ENCODE peak calls at places on chromosomes 6 and 20, in seven cellular contexts. One of them, this sample, is unnamed.
A peak's percentile ranks its signal among the peaks of the same experiment; 100 is the strongest.

GRCh38 chr6:37048851-37049734 is 43.6 kb downstream of the FGD2 start:
- DNase-seq in gastrocnemius medialis: no peak
- DNase-seq in psoas muscle: peak; percentile 51
- DNase-seq in WERI-Rb-1: no peak
- DNase-seq in IMR-90: peak; percentile 95
- DNase-seq in keratinocyte: no peak
- DNase-seq in HCT116: no peak
- DNase-seq in this sample: peak; percentile 51

GRCh38 chr6:137173501-137173900 is at the start of gene IL22RA2:
- DNase-seq in gastrocnemius medialis: no peak
- DNase-seq in HCT116: no peak
- DNase-seq in IMR-90: no peak
- DNase-seq in WERI-Rb-1: no peak
- DNase-seq in keratinocyte: no peak
- DNase-seq in psoas muscle: no peak
- DNase-seq in this sample: no peak

GRCh38 chr6:16964553-16965499 is 137.0 kb upstream of the STMND1 start:
- DNase-seq in keratinocyte: no peak
- DNase-seq in IMR-90: peak; percentile 70
- DNase-seq in gastrocnemius medialis: peak; percentile 71
- DNase-seq in psoas muscle: peak; percentile 62
- DNase-seq in HCT116: peak; percentile 39
- DNase-seq in WERI-Rb-1: peak; percentile 98
- DNase-seq in this sample: peak; percentile 66

GRCh38 chr6:16747232-16748027 is 13.8 kb downstream of the ATXN1 start:
- DNase-seq in psoas muscle: no peak
- DNase-seq in HCT116: no peak
- DNase-seq in WERI-Rb-1: no peak
- DNase-seq in IMR-90: peak; percentile 85
- DNase-seq in keratinocyte: no peak
- DNase-seq in gastrocnemius medialis: no peak
- DNase-seq in this sample: no peak

GRCh38 chr6:106422551-106422950 is 62.0 kb downstream of the CRYBG1 start:
- DNase-seq in HCT116: no peak
- DNase-seq in gastrocnemius medialis: no peak
- DNase-seq in WERI-Rb-1: no peak
- DNase-seq in IMR-90: no peak
- DNase-seq in keratinocyte: peak; percentile 30
- DNase-seq in psoas muscle: no peak
- DNase-seq in this sample: no peak

GRCh38 chr6:118869894-118870665 is 23.9 kb upstream of the ASF1A start:
- DNase-seq in keratinocyte: no peak
- DNase-seq in HCT116: no peak
- DNase-seq in IMR-90: no peak
- DNase-seq in gastrocnemius medialis: no peak
- DNase-seq in psoas muscle: no peak
- DNase-seq in WERI-Rb-1: no peak
- DNase-seq in this sample: no peak

GRCh38 chr6:37882724-37883413 is 63.3 kb downstream of the ZFAND3 start:
- DNase-seq in WERI-Rb-1: no peak
- DNase-seq in keratinocyte: no peak
- DNase-seq in gastrocnemius medialis: no peak
- DNase-seq in HCT116: no peak
- DNase-seq in IMR-90: peak; percentile 87
- DNase-seq in psoas muscle: no peak
- DNase-seq in this sample: no peak

GRCh38 chr6:70905676-70906075 is 51.2 kb downstream of the B3GAT2 start:
- DNase-seq in IMR-90: no peak
- DNase-seq in keratinocyte: no peak
- DNase-seq in HCT116: no peak
- DNase-seq in gastrocnemius medialis: no peak
- DNase-seq in WERI-Rb-1: no peak
- DNase-seq in psoas muscle: no peak
- DNase-seq in this sample: no peak

GRCh38 chr20:63833776-63834544 is 2.9 kb upstream of the ZBTB46 start:
- DNase-seq in gastrocnemius medialis: no peak
- DNase-seq in HCT116: no peak
- DNase-seq in keratinocyte: no peak
- DNase-seq in psoas muscle: no peak
- DNase-seq in IMR-90: peak; percentile 92
- DNase-seq in WERI-Rb-1: no peak
- DNase-seq in this sample: no peak

GRCh38 chr6:160831751-160832150 is 129.7 kb downstream of the PLG start:
- DNase-seq in psoas muscle: no peak
- DNase-seq in WERI-Rb-1: no peak
- DNase-seq in HCT116: no peak
- DNase-seq in IMR-90: no peak
- DNase-seq in gastrocnemius medialis: no peak
- DNase-seq in keratinocyte: no peak
- DNase-seq in this sample: no peak

GRCh38 chr20:25299801-25300200 is 51.9 kb downstream of the PYGB start:
- DNase-seq in keratinocyte: no peak
- DNase-seq in IMR-90: peak; percentile 33
- DNase-seq in WERI-Rb-1: no peak
- DNase-seq in psoas muscle: no peak
- DNase-seq in gastrocnemius medialis: no peak
- DNase-seq in HCT116: no peak
- DNase-seq in this sample: no peak

GRCh38 chr20:25302596-25302995 is 54.7 kb downstream of the PYGB start:
- DNase-seq in HCT116: no peak
- DNase-seq in gastrocnemius medialis: no peak
- DNase-seq in WERI-Rb-1: no peak
- DNase-seq in psoas muscle: no peak
- DNase-seq in IMR-90: no peak
- DNase-seq in keratinocyte: no peak
- DNase-seq in this sample: no peak

GRCh38 chr20:25301357-25301920 is 53.6 kb downstream of the PYGB start:
- DNase-seq in psoas muscle: no peak
- DNase-seq in gastrocnemius medialis: no peak
- DNase-seq in keratinocyte: no peak
- DNase-seq in IMR-90: no peak
- DNase-seq in WERI-Rb-1: no peak
- DNase-seq in HCT116: no peak
- DNase-seq in this sample: no peak

GRCh38 chr20:25303292-25304024 is 55.6 kb downstream of the PYGB start:
- DNase-seq in gastrocnemius medialis: no peak
- DNase-seq in psoas muscle: no peak
- DNase-seq in keratinocyte: no peak
- DNase-seq in WERI-Rb-1: no peak
- DNase-seq in IMR-90: no peak
- DNase-seq in HCT116: no peak
- DNase-seq in this sample: no peak

DNA sequence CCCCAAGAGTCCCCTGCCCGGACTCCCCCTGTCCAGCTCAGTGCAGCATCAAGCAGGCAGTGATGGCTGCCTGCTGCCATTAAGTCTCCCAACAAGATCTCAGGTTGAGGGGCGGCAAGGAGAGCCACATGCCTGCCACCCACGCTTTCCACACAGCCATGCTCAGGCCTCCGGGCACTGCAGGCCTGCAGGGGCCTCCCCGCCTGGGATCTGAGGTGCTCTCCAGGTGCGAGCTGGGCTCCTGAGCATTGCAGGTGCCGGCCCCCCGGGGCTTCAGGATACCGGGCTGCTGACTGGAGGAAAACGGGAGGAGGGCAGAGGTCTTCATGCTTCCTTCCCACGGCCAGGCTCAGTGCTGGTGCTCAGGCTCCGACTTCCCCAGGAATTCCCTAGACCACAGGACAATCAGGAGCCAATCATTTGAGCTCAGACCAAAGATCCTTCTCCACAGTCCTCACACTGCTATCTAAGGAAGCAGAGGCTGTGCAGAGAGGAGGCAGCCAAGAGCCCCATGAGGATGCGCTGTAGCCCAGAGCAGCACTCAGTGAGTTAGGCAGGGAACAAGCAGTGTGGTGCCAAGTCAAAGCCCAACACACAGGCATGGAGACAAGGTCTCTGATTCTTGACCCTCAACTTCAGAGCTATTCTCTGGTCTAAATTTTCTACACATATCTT is 52.7 kb downstream of the PYGB start:
- DNase-seq in WERI-Rb-1: no peak
- DNase-seq in IMR-90: peak; percentile 42
- DNase-seq in HCT116: no peak
- DNase-seq in psoas muscle: no peak
- DNase-seq in keratinocyte: no peak
- DNase-seq in gastrocnemius medialis: no peak
- DNase-seq in this sample: no peak
- TF ChIP-seq CTCF in WERI-Rb-1: no peak
- TF ChIP-seq CTCF in IMR-90: no peak
- TF ChIP-seq CTCF in HCT116: no peak
- TF ChIP-seq CTCF in psoas muscle: no peak
- TF ChIP-seq CTCF in keratinocyte: no peak
- TF ChIP-seq CTCF in gastrocnemius medialis: no peak
- TF ChIP-seq CTCF in this sample: no peak

GRCh38 chr6:30716879-30717128 is 277 bp downstream of the MDC1 start:
- DNase-seq in WERI-Rb-1: no peak
- DNase-seq in gastrocnemius medialis: no peak
- DNase-seq in keratinocyte: no peak
- DNase-seq in psoas muscle: no peak
- DNase-seq in IMR-90: no peak
- DNase-seq in HCT116: no peak
- DNase-seq in this sample: no peak

GRCh38 chr6:30719356-30719755 is 796 bp upstream of the TUBB start:
- DNase-seq in psoas muscle: no peak
- DNase-seq in IMR-90: no peak
- DNase-seq in WERI-Rb-1: no peak
- DNase-seq in HCT116: no peak
- DNase-seq in gastrocnemius medialis: no peak
- DNase-seq in keratinocyte: no peak
- DNase-seq in this sample: no peak

GRCh38 chr6:30719791-30720737 is at the start of gene TUBB:
- DNase-seq in IMR-90: peak; percentile 97
- DNase-seq in HCT116: peak; percentile 96
- DNase-seq in keratinocyte: peak; percentile 90
- DNase-seq in psoas muscle: peak; percentile 97
- DNase-seq in gastrocnemius medialis: peak; percentile 97
- DNase-seq in WERI-Rb-1: peak; percentile 100
- DNase-seq in this sample: peak; percentile 98

GRCh38 chr6:30714263-30714662 is 2.8 kb downstream of the MDC1 start:
- DNase-seq in gastrocnemius medialis: no peak
- DNase-seq in psoas muscle: no peak
- DNase-seq in IMR-90: no peak
- DNase-seq in HCT116: no peak
- DNase-seq in WERI-Rb-1: no peak
- DNase-seq in keratinocyte: no peak
- DNase-seq in this sample: no peak

DNA sequence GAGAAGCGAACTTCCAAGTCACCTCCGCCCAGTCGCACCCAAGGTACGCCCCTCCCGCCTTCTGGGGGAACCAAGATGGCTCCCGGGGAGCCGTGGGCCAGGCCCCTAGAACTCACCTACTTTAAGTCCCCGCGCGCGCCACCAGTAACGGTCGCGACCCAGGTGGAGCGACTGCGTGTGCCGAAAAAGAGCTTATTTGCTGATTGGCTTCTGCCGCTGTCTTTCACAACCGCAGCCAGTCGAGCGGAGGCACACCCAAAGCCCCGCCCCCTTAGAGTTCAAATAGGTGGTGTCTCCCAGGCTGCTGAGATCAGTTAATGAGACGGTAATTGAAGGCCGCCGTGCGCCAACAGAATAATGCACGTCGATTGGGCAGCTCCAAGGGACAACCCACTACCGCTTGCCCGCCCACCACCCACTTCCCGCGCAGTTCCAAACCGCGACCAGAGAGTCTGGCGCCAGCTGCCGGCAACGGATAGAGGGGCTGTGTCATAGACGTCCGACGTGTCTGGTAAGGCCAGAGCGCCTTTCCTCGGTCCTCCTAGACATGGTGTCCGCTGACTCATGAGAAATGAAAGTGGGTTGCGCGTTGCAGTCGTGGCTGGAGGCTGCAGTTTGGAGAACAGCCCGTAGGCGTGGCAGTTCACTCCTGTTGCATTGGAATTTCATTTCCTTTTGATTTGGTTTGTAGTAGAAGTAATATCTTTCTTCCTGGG is at the start of gene MDC1:
- DNase-seq in keratinocyte: peak; percentile 99
- DNase-seq in IMR-90: peak; percentile 100
- DNase-seq in gastrocnemius medialis: peak; percentile 100
- DNase-seq in HCT116: peak; percentile 100
- DNase-seq in psoas muscle: peak; percentile 100
- DNase-seq in WERI-Rb-1: peak; percentile 91
- DNase-seq in this sample: peak; percentile 99
- TF ChIP-seq CTCF in keratinocyte: peak; percentile 39
- TF ChIP-seq CTCF in IMR-90: peak; percentile 29
- TF ChIP-seq CTCF in gastrocnemius medialis: peak; percentile 41
- TF ChIP-seq CTCF in HCT116: no peak
- TF ChIP-seq CTCF in psoas muscle: peak; percentile 41
- TF ChIP-seq CTCF in WERI-Rb-1: no peak
- TF ChIP-seq CTCF in this sample: no peak

GRCh38 chr6:78830810-78831209 is 36.5 kb upstream of the IRAK1BP1 start:
- DNase-seq in WERI-Rb-1: no peak
- DNase-seq in IMR-90: no peak
- DNase-seq in HCT116: no peak
- DNase-seq in psoas muscle: no peak
- DNase-seq in keratinocyte: no peak
- DNase-seq in gastrocnemius medialis: no peak
- DNase-seq in this sample: no peak

GRCh38 chr6:78831492-78831891 is 35.9 kb upstream of the IRAK1BP1 start:
- DNase-seq in gastrocnemius medialis: no peak
- DNase-seq in HCT116: no peak
- DNase-seq in IMR-90: peak; percentile 3
- DNase-seq in psoas muscle: no peak
- DNase-seq in WERI-Rb-1: no peak
- DNase-seq in keratinocyte: no peak
- DNase-seq in this sample: no peak

GRCh38 chr6:78836610-78837009 is 30.7 kb upstream of the IRAK1BP1 start:
- DNase-seq in IMR-90: no peak
- DNase-seq in keratinocyte: no peak
- DNase-seq in WERI-Rb-1: no peak
- DNase-seq in HCT116: no peak
- DNase-seq in psoas muscle: no peak
- DNase-seq in gastrocnemius medialis: no peak
- DNase-seq in this sample: no peak

GRCh38 chr6:78832091-78832808 is 35.1 kb upstream of the IRAK1BP1 start:
- DNase-seq in keratinocyte: no peak
- DNase-seq in HCT116: no peak
- DNase-seq in WERI-Rb-1: no peak
- DNase-seq in IMR-90: no peak
- DNase-seq in gastrocnemius medialis: no peak
- DNase-seq in psoas muscle: no peak
- DNase-seq in this sample: no peak

DNA sequence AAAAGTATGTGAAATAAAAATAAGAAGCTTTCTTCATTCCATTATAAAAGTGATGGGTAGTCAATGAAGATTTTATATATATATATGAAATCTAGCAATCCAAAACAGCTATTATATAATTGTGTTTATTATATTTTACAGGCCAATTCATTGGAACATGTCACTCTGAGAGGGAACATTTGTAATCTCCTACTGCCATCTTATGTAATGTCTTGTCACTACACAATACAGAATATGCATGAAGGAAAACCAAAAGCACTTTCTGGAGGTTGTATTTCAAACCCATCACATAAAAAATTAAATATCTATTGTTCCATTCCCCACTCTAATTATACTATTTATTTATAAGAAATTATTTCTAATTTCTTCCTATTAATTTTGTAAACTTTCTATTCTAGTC is 31.5 kb upstream of the IRAK1BP1 start:
- DNase-seq in IMR-90: peak; percentile 4
- DNase-seq in keratinocyte: no peak
- DNase-seq in HCT116: no peak
- DNase-seq in gastrocnemius medialis: no peak
- DNase-seq in psoas muscle: no peak
- DNase-seq in WERI-Rb-1: no peak
- DNase-seq in this sample: no peak
- TF ChIP-seq CTCF in IMR-90: peak; percentile 31
- TF ChIP-seq CTCF in keratinocyte: no peak
- TF ChIP-seq CTCF in HCT116: peak; percentile 25
- TF ChIP-seq CTCF in gastrocnemius medialis: no peak
- TF ChIP-seq CTCF in psoas muscle: no peak
- TF ChIP-seq CTCF in WERI-Rb-1: peak; percentile 4
- TF ChIP-seq CTCF in this sample: no peak

GRCh38 chr20:35467339-35468224 is 12.2 kb downstream of the CEP250 start:
- DNase-seq in HCT116: peak; percentile 21
- DNase-seq in IMR-90: peak; percentile 64
- DNase-seq in keratinocyte: no peak
- DNase-seq in psoas muscle: peak; percentile 22
- DNase-seq in gastrocnemius medialis: peak; percentile 63
- DNase-seq in WERI-Rb-1: no peak
- DNase-seq in this sample: no peak
- TF ChIP-seq CTCF in HCT116: no peak
- TF ChIP-seq CTCF in IMR-90: no peak
- TF ChIP-seq CTCF in keratinocyte: no peak
- TF ChIP-seq CTCF in psoas muscle: no peak
- TF ChIP-seq CTCF in gastrocnemius medialis: no peak
- TF ChIP-seq CTCF in WERI-Rb-1: no peak
- TF ChIP-seq CTCF in this sample: no peak